ENCODE peak calls at places on chromosomes 6 and 20, in four cellular contexts. C, U, J and K are unnamed samples.

GRCh38 chr20:34987288-34988175 is 31.9 kb downstream of the MYH7B start:
- DNase-seq in C (no peak), U (no peak), J (no peak), K (no peak)

GRCh38 chr20:4056880-4057279 is 41.5 kb upstream of the RNF24 start:
- DNase-seq in C (no peak), U (no peak), J (no peak), K (no peak)

GRCh38 chr20:19531446-19531845 is 226.6 kb upstream of the RIN2 start:
- DNase-seq in C (no peak), U (no peak), J (no peak), K (no peak)

GRCh38 chr6:53728570-53729194 is 63.1 kb upstream of the KLHL31 start:
- DNase-seq in C (peak), U (peak), J (peak), K (peak)

GRCh38 chr20:46363874-46364669 is 42.3 kb downstream of the ELMO2 start:
- DNase-seq in C (peak), U (peak), J (peak), K (peak)

GRCh38 chr6:17020889-17021538 is 80.8 kb upstream of the STMND1 start:
- DNase-seq in C (no peak), U (no peak), J (no peak), K (no peak)

GRCh38 chr20:63896136-63896890 is 1.4 kb downstream of the DNAJC5 start:
- DNase-seq in C (peak), U (no peak), J (no peak), K (no peak)

GRCh38 chr20:61520761-61521460 is 268.9 kb downstream of the CDH4 start:
- DNase-seq in C (peak), U (peak), J (no peak), K (no peak)

GRCh38 chr20:3383878-3384495 is 23.5 kb downstream of the DNAAF9 start:
- DNase-seq in C (no peak), U (no peak), J (no peak), K (peak)

GRCh38 chr20:60632420-60633262 is 619.4 kb upstream of the CDH4 start:
- DNase-seq in C (peak), U (no peak), J (no peak), K (no peak)

GRCh38 chr20:54477134-54477533 is 1.7 kb downstream of the DOK5 start:
- DNase-seq in C (no peak), U (no peak), J (no peak), K (no peak)
- H3K4me3 ChIP-seq in C (peak), U (no peak), J (no peak), K (no peak)

GRCh38 chr6:148758492-148758891 is 11.7 kb downstream of the UST start:
- DNase-seq in C (peak), U (no peak), J (peak), K (peak)

GRCh38 chr6:148760143-148760505 is 13.3 kb downstream of the UST start:
- DNase-seq in C (no peak), U (no peak), J (no peak), K (no peak)

GRCh38 chr6:148757944-148758343 is 11.1 kb downstream of the UST start:
- DNase-seq in C (no peak), U (no peak), J (no peak), K (no peak)

GRCh38 chr6:148761532-148761951 is 14.7 kb downstream of the UST start:
- DNase-seq in C (no peak), U (peak), J (peak), K (peak)

GRCh38 chr6:148760568-148761531 is 14.0 kb downstream of the UST start:
- DNase-seq in C (peak), U (peak), J (peak), K (peak)
- H3K4me3 ChIP-seq in C (no peak), U (peak), J (peak), K (peak)

GRCh38 chr6:157723376-157723775 is 99.7 kb upstream of the SNX9 start:
- DNase-seq in C (no peak), U (no peak), J (no peak), K (no peak)

GRCh38 chr6:157724138-157724537 is 98.9 kb upstream of the SNX9 start:
- DNase-seq in C (no peak), U (peak), J (no peak), K (no peak)

GRCh38 chr6:157718788-157719187 is 104.3 kb upstream of the SNX9 start:
- DNase-seq in C (no peak), U (no peak), J (no peak), K (no peak)

GRCh38 chr6:157724960-157725741 is 97.9 kb upstream of the SNX9 start:
- DNase-seq in C (no peak), U (no peak), J (no peak), K (peak)

DNA sequence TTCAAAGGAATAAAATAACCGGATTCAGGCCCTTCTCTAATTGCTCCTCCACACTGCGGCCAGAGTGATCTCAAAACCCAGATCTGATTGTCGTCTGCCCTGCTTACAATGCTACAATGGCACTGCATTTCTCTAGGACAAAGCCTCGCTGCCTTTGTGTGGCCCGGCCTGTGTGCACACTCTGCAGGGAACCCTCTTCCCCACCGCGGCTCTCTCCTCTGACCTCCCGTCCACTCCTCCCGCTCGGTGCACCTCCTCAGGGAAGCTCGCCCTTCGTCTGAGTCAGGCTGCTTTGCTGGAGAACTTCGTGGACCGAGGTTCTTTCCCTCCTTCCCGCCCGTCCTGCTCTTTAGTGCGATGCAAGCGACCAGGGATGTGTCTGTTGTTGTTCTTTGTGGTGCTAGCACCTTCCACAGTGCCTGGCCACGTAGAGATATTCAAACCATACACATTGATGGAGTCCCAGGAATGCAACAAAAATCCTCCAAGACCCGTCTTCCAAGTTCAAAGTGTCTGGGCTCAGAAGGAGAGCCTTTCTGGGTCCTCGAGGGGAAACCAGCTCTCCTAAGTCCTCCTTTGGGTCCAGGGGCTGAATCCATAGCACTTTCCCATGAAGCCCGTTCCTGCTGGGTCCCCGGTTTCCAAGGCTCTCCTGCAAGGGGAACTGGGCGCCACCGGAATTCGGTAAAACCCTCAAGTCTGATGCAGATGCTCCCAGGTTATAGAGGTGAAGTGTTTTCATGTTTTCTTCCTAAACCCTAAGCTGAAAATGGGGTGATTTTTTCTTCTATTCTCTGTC is 101.4 kb upstream of the SNX9 start:
- DNase-seq in C (no peak), U (no peak), J (no peak), K (no peak)
- H3K4me3 ChIP-seq in C (no peak), U (no peak), J (no peak), K (no peak)

GRCh38 chr20:11689262-11689661 is 228.4 kb upstream of the BTBD3 start:
- DNase-seq in C (no peak), U (no peak), J (no peak), K (no peak)

GRCh38 chr20:11686900-11687543 is 230.7 kb upstream of the BTBD3 start:
- DNase-seq in C (no peak), U (peak), J (no peak), K (no peak)

GRCh38 chr20:11691766-11692165 is 225.9 kb upstream of the BTBD3 start:
- DNase-seq in C (no peak), U (no peak), J (no peak), K (no peak)

GRCh38 chr20:11686195-11686594 is 231.5 kb upstream of the BTBD3 start:
- DNase-seq in C (no peak), U (no peak), J (no peak), K (no peak)

DNA sequence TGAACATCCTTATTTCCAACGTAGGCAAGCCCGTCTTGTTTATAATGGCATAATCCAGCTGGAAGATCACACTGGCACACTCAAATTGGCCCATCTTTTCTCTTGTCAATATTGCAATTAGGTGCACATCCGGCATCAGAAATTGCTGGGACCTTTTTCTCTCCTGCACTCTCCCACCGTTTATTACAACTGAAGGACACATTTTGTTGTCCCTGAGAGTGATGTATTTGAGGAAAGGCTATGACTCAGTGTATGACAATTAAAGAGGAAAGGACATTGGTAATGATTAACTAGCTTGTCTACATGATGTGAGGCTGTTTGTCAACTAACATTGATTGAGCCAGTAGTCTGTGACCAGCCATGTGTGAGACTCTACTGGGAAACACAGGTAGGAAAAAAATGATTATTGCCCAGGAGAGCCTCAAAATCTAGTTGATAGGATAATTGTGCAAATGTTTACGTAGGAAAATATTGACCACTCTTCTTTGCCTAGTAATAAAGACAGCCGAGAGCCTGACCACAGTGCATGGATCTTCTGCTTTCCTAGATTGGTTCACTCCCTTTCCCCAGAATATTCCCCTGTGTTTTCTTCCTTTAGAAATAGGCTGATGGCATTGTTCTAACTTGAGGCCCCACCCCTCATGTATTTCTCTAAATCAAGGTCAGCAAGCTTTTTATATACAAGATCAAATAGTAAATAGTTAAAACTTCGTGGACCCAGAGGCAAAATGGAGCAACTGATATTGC is 230.0 kb upstream of the BTBD3 start:
- DNase-seq in C (no peak), U (no peak), J (no peak), K (no peak)
- H3K4me3 ChIP-seq in C (no peak), U (no peak), J (no peak), K (no peak)

DNA sequence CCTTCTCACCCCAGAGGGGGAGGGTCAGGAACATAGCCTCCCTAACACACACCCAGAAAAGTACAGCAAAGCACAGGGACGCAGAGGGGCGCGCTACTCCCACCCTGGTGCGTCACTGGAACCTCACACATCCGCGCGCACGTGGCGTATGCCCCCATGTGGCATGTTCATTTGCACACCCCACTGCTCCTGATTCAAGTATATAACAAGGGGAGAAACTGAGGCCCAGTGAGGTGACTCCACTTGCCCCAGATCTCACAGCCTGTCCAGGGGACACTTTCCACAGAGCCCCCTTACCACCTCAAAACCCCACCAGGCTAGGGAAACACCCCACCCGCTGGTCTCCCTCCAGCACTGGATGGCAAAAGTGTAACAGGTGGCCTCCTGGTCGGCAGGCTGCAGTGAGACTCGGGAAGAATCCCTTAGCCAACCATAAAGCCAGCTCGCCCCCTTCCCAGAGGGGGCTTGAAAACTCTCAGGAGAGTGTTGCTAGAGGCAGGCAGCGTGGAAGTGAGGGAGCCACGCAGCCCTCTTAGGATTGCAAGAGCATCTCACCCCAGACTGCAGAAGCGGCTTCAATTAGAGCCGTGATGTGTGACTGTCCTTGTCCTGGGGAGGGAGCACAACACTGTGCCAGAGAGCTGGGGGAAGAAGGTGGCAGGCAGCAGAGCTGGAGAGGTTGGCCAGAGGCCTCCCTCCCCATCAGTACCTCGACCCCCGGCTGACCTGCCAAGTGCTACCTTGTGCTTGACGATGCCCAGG is at the start of gene GRM4:
- DNase-seq in C (no peak), U (no peak), J (no peak), K (no peak)
- H3K4me3 ChIP-seq in C (no peak), U (peak), J (no peak), K (peak)